ENCODE peak calls at places on chromosomes 16 and 17, in ten cellular contexts. J is suprapubic skin, K is B cell, B is glutamatergic neuron, R is endothelial cell, C is GM20000, A is fibroblast of pulmonary artery, V is GM13977, U is hepatocyte, T is fibroblast of mammary gland. H is an unnamed sample.

GRCh38 chr16:21116148-21116693 is 34.4 kb downstream of the DNAH3 start:
- DNase-seq in J (peak), K (no peak), B (no peak), R (no peak), C (no peak), A (peak), V (no peak), U (no peak), T (peak), H (no peak)

GRCh38 chr16:102060-102855 is 24.2 kb downstream of the MPG start:
- DNase-seq in J (peak), K (no peak), B (no peak), R (no peak), C (no peak), A (peak), V (no peak), U (no peak), T (peak), H (no peak)

GRCh38 chr16:19524356-19524865 is 669 bp downstream of the CCP110 start:
- DNase-seq in J (no peak), K (no peak), B (no peak), R (no peak), C (peak), A (no peak), V (peak), U (no peak), T (no peak), H (no peak)

GRCh38 chr17:66727634-66728570 is 107.0 kb upstream of the CACNG5 start:
- DNase-seq in J (no peak), K (no peak), B (peak), R (peak), C (peak), A (peak), V (peak), U (peak), T (peak), H (peak)

GRCh38 chr17:75824591-75825518 is 19.3 kb downstream of the UNC13D start:
- DNase-seq in J (peak), K (no peak), B (peak), R (no peak), C (no peak), A (no peak), V (no peak), U (no peak), T (no peak), H (no peak)

GRCh38 chr17:19306160-19307111 is 56.1 kb downstream of the B9D1 start:
- DNase-seq in J (no peak), K (peak), B (no peak), R (no peak), C (peak), A (no peak), V (peak), U (no peak), T (no peak), H (no peak)

GRCh38 chr16:20675488-20676267 is 21.8 kb downstream of the ACSM1 start:
- DNase-seq in J (no peak), K (no peak), B (no peak), R (no peak), C (peak), A (peak), V (peak), U (peak), T (peak), H (no peak)

GRCh38 chr17:75683467-75684041 is 16.4 kb downstream of the SAP30BP start:
- DNase-seq in J (no peak), K (no peak), B (no peak), R (no peak), C (no peak), A (peak), V (no peak), U (peak), T (peak), H (peak)

GRCh38 chr16:88941933-88942909 is 34.8 kb downstream of the CBFA2T3 start:
- DNase-seq in J (no peak), K (peak), B (peak), R (peak), C (peak), A (peak), V (peak), U (peak), T (no peak), H (no peak)

GRCh38 chr17:43767053-43767712 is 8.6 kb upstream of the SOST start:
- DNase-seq in J (peak), K (no peak), B (no peak), R (no peak), C (no peak), A (no peak), V (no peak), U (no peak), T (no peak), H (no peak)

GRCh38 chr16:86011532-86011931 is 112.6 kb downstream of the IRF8 start:
- DNase-seq in J (no peak), K (no peak), B (no peak), R (no peak), C (no peak), A (no peak), V (no peak), U (no peak), T (no peak), H (no peak)

DNA sequence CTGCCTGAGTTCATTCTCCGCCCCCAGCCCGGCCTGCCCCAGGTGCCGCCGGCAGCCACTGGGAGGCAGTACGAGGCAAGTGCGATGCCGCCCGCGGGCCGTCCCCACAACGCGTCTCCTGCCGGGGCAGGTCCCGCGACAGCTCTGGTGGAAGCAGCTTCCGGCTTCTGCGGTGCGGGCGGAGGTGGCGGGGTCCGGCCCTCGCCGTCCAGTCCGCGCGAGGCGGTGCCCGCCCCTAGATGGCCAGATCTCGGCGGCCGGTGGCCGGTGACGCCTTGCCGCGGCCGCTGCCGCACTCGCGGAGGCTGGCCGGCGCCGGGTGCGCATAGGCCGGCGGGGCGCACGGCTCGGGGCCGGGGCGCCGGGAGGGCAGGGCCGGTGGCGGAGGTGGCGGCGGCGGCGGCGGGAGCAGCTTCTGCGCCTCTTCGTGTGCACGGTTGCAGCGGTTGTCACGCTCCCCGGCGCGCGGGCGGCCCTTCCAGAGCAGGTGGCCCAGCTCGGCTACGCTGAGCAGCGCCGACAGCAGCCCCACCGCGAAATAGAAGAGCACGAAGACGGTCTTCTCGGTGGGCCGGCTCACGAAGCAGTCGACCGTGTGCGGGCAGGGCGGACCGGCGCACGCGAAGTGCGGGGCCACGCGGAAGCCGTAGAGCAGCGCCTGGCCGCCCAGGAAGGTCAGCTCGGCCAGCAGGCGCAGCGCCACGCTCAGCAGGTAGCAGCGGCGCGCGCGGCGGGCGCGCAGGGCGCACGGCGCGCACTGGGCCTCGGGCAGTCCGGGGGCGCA is 1.6 kb downstream of the GJD3 start:
- DNase-seq in J (no peak), K (peak), B (peak), R (peak), C (peak), A (peak), V (peak), U (peak), T (peak), H (peak)
- TF ChIP-seq CTCF in J (no peak), K (peak), B (no peak), R (peak), C (peak), A (peak), V (peak), U (peak), T (peak), H (peak)

GRCh38 chr16:81497690-81498089 is 53.1 kb downstream of the CMIP start:
- DNase-seq in J (no peak), K (peak), B (no peak), R (no peak), C (peak), A (no peak), V (peak), U (no peak), T (no peak), H (no peak)
- TF ChIP-seq CTCF in J (no peak), K (peak), B (no peak), R (no peak), C (no peak), A (no peak), V (peak), U (no peak), T (no peak), H (peak)

GRCh38 chr16:13186813-13187212 is 285.4 kb downstream of the SHISA9 start:
- DNase-seq in J (no peak), K (no peak), B (no peak), R (no peak), C (no peak), A (no peak), V (no peak), U (no peak), T (peak), H (no peak)
- TF ChIP-seq CTCF in J (no peak), K (no peak), B (no peak), R (no peak), C (no peak), A (no peak), V (no peak), U (peak), T (no peak), H (no peak)

GRCh38 chr17:79840989-79841286 is 1.7 kb upstream of the CBX4 start:
- DNase-seq in J (no peak), K (no peak), B (no peak), R (no peak), C (no peak), A (no peak), V (no peak), U (no peak), T (no peak), H (no peak)

GRCh38 chr17:79841369-79842135 is 2.3 kb upstream of the CBX4 start:
- DNase-seq in J (no peak), K (no peak), B (no peak), R (no peak), C (peak), A (no peak), V (no peak), U (peak), T (no peak), H (no peak)

GRCh38 chr17:79838541-79839274 is 532 bp downstream of the CBX4 start:
- DNase-seq in J (no peak), K (peak), B (peak), R (peak), C (peak), A (peak), V (peak), U (peak), T (peak), H (peak)

GRCh38 chr17:79839363-79840203 is at the start of gene CBX4:
- DNase-seq in J (peak), K (peak), B (peak), R (peak), C (peak), A (peak), V (peak), U (peak), T (peak), H (peak)

DNA sequence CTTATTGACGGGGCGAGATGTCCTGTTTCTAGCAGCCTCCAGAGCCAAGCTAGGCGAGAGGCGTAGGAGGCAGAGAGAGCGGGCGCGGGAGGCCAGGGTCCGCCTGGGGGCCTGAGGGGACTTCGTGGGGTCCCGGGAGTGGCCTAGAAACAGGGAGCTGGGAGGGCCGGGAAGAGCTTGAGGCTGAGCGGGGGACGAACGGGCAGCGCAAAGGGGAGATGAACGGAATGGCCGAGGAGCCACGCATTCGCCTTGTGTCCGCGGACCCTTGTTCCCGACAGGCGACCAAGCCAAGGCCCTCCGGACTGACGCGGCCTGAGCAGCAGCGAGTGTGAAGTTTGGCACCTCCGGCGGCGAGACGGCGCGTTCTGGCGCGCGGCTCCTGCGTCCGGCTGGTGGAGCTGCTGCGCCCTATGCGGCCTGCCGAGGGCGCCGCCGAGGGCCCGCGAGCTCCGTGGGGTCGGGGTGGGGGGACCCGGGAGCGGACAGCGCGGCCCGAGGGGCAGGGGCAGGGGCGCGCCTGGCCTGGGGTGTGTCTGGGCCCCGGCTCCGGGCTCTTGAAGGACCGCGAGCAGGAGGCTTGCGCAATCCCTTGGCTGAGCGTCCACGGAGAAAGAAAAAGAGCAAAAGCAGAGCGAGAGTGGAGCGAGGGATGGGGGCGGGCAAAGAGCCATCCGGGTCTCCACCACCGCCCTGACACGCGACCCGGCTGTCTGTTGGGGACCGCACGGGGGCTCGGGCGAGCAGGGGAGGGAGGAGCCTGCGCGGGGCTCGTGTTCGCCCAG is 1.2 kb upstream of the CBX4 start:
- DNase-seq in J (no peak), K (no peak), B (peak), R (peak), C (peak), A (peak), V (no peak), U (peak), T (peak), H (no peak)
- TF ChIP-seq CTCF in J (no peak), K (no peak), B (no peak), R (no peak), C (peak), A (no peak), V (peak), U (peak), T (no peak), H (no peak)

GRCh38 chr16:7085776-7086175 is 246.9 kb upstream of the RBFOX1 start:
- DNase-seq in J (no peak), K (no peak), B (no peak), R (no peak), C (no peak), A (no peak), V (no peak), U (no peak), T (no peak), H (no peak)

GRCh38 chr16:7083086-7083485 is 249.6 kb upstream of the RBFOX1 start:
- DNase-seq in J (no peak), K (no peak), B (no peak), R (no peak), C (no peak), A (no peak), V (no peak), U (no peak), T (no peak), H (no peak)

GRCh38 chr16:7090628-7091115 is 242.0 kb upstream of the RBFOX1 start:
- DNase-seq in J (no peak), K (no peak), B (no peak), R (no peak), C (no peak), A (no peak), V (no peak), U (no peak), T (no peak), H (no peak)

GRCh38 chr16:7086842-7087616 is 245.6 kb upstream of the RBFOX1 start:
- DNase-seq in J (no peak), K (no peak), B (peak), R (peak), C (no peak), A (no peak), V (no peak), U (peak), T (no peak), H (no peak)
- TF ChIP-seq CTCF in J (no peak), K (no peak), B (no peak), R (no peak), C (no peak), A (no peak), V (no peak), U (peak), T (no peak), H (no peak)

DNA sequence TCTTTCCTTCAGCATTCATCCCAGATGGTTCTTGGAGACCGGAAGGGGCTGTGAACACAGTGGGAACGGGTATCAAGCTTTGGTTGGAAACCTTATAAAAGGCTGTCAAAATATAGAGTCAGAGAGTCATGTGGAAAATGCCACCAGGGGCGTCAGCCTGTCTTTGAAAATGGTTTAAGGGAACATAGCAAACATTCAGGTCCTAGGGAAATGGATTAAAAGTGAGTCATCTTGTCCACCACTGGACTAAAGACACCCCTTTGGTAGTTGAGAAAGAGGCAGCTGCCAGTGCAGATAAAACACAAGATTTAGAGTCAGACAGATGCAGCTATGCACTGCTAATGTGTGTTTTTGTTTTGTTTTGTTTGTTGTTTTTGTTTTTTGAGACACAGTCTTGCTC is 47.8 kb upstream of the BCO1 start:
- DNase-seq in J (no peak), K (no peak), B (no peak), R (no peak), C (no peak), A (peak), V (no peak), U (no peak), T (peak), H (peak)
- TF ChIP-seq CTCF in J (no peak), K (no peak), B (no peak), R (no peak), C (no peak), A (no peak), V (no peak), U (no peak), T (no peak), H (peak)

GRCh38 chr16:57945740-57946138 is 25.2 kb downstream of the CNGB1 start:
- DNase-seq in J (no peak), K (no peak), B (no peak), R (no peak), C (no peak), A (peak), V (no peak), U (no peak), T (no peak), H (no peak)
- TF ChIP-seq CTCF in J (no peak), K (no peak), B (peak), R (no peak), C (no peak), A (peak), V (no peak), U (no peak), T (no peak), H (peak)

H was measured in HFFc6.